ENCODE peak calls at places on chromosomes 16 and 17, in seven cellular contexts. X, L, I, U, R, J and Q are unnamed samples. For H3K36me3, the result is how much of the 10 kb centered on the place peaks cover.

GRCh38 chr16:27427538-27427937 is 25.6 kb downstream of the IL21R start:
- DNase-seq in U (no peak), X (no peak), J (no peak), I (no peak), R (no peak), L (no peak), Q (no peak)

GRCh38 chr17:53032861-53033271 is 789.9 kb upstream of the KIF2B start:
- DNase-seq in R (peak), X (peak), L (peak), J (no peak), U (no peak), I (peak), Q (no peak)

GRCh38 chr17:78173025-78173715 is 4.8 kb downstream of the SYNGR2 start:
- DNase-seq in R (no peak), I (no peak), X (no peak), U (no peak), L (no peak), J (peak), Q (no peak)

GRCh38 chr17:29292071-29292991 is 1.6 kb downstream of the NUFIP2 start:
- DNase-seq in U (peak), I (no peak), L (peak), X (no peak), J (no peak), R (peak), Q (no peak)

GRCh38 chr17:67165201-67165600 is 79.8 kb downstream of the HELZ start:
- DNase-seq in U (no peak), L (no peak), J (no peak), I (no peak), R (no peak), X (no peak), Q (no peak)

GRCh38 chr17:62818491-62818890 is 10.4 kb upstream of the MARCHF10 start:
- DNase-seq in X (no peak), R (no peak), I (no peak), L (no peak), J (no peak), U (no peak), Q (no peak)

GRCh38 chr16:21116148-21116693 is 34.4 kb downstream of the DNAH3 start:
- DNase-seq in L (no peak), U (no peak), I (peak), X (no peak), J (no peak), R (no peak), Q (no peak)

GRCh38 chr16:53743149-53743566 is 39.2 kb downstream of the FTO start:
- DNase-seq in I (peak), J (no peak), L (no peak), R (no peak), U (no peak), X (peak), Q (no peak)

GRCh38 chr16:81237282-81237681 is 1.2 kb upstream of the BCO1 start:
- DNase-seq in U (no peak), R (no peak), J (no peak), L (no peak), X (no peak), I (no peak), Q (no peak)

GRCh38 chr17:64484380-64484779 is 12.5 kb downstream of the POLG2 start:
- DNase-seq in R (no peak), I (no peak), X (no peak), J (no peak), L (no peak), U (no peak), Q (no peak)

GRCh38 chr17:12967962-12968361 is 49.9 kb downstream of the ELAC2 start:
- DNase-seq in J (no peak), I (no peak), X (no peak), U (no peak), L (no peak), R (no peak), Q (no peak)

GRCh38 chr17:266701-267656 is 85.5 kb upstream of the DOC2B start:
- DNase-seq in I (no peak), X (no peak), J (no peak), R (peak), L (peak), U (no peak), Q (no peak)

GRCh38 chr16:81437860-81438259 is 6.7 kb upstream of the CMIP start:
- DNase-seq in L (no peak), I (no peak), R (no peak), X (no peak), U (no peak), J (no peak), Q (no peak)

GRCh38 chr17:81000089-81000630 is 8.5 kb downstream of the CHMP6 start:
- DNase-seq in I (no peak), X (no peak), R (no peak), L (no peak), U (no peak), J (no peak), Q (no peak)

GRCh38 chr16:78140818-78141466 is 41.5 kb downstream of the WWOX start:
- DNase-seq in X (no peak), J (no peak), U (no peak), R (no peak), L (no peak), I (peak), Q (no peak)

GRCh38 chr16:78396673-78397072 is 297.2 kb downstream of the WWOX start:
- DNase-seq in J (no peak), X (no peak), U (no peak), I (no peak), R (no peak), L (no peak), Q (no peak)

GRCh38 chr16:75377971-75378386 is 55.3 kb downstream of the CFDP1 start:
- DNase-seq in U (no peak), R (no peak), L (no peak), I (no peak), X (no peak), J (no peak), Q (no peak)

GRCh38 chr17:14295676-14296075 is 5.2 kb upstream of the HS3ST3B1 start:
- DNase-seq in R (no peak), X (no peak), L (no peak), J (no peak), I (no peak), U (no peak), Q (no peak)

GRCh38 chr17:79776378-79777165 is 1.4 kb upstream of the CBX2 start:
- DNase-seq in X (no peak), L (no peak), R (no peak), I (peak), J (no peak), U (no peak), Q (no peak)

GRCh38 chr17:27236710-27237315 is 57.1 kb upstream of the WSB1 start:
- DNase-seq in X (peak), R (peak), I (peak), J (no peak), L (peak), U (peak), Q (peak)

GRCh38 chr16:69513180-69513966 is 52.4 kb upstream of the NFAT5 start:
- DNase-seq in L (no peak), R (no peak), X (no peak), J (no peak), U (no peak), I (no peak), Q (no peak)

GRCh38 chr17:2542456-2542855 is 30.8 kb upstream of the METTL16 start:
- DNase-seq in U (no peak), R (no peak), X (no peak), L (no peak), J (peak), I (no peak), Q (no peak)

GRCh38 chr16:4372578-4373355 is 1.1 kb downstream of the VASN start:
- DNase-seq in L (no peak), J (no peak), I (peak), U (no peak), X (no peak), R (peak), Q (no peak)

GRCh38 chr16:85615852-85616607 is 2.9 kb downstream of the GSE1 start:
- DNase-seq in L (peak), X (peak), U (peak), J (peak), R (peak), I (peak), Q (no peak)

GRCh38 chr17:36124879-36125824 is 21.5 kb downstream of the CCL4 start:
- DNase-seq in L (peak), J (no peak), R (no peak), U (peak), X (peak), I (no peak), Q (no peak)

GRCh38 chr16:56916571-56917403 is 15.2 kb upstream of the HERPUD1 start:
- DNase-seq in I (no peak), L (no peak), R (no peak), X (no peak), U (no peak), J (peak), Q (no peak)

GRCh38 chr16:9042943-9043680 is 48.3 kb upstream of the HAPSTR1 start:
- DNase-seq in L (no peak), X (no peak), R (no peak), U (no peak), I (no peak), J (no peak), Q (no peak)

GRCh38 chr16:8047711-8048110 is 542.6 kb downstream of the TMEM114 start:
- DNase-seq in I (no peak), X (no peak), J (no peak), U (no peak), L (no peak), R (no peak), Q (no peak)

GRCh38 chr17:79606487-79606886 is 4.4 kb downstream of the RBFOX3 start:
- DNase-seq in I (no peak), X (no peak), J (no peak), L (no peak), U (no peak), R (no peak), Q (no peak)

GRCh38 chr17:40123811-40124114 is 2.0 kb downstream of the MSL1 start:
- DNase-seq in L (no peak), U (no peak), I (no peak), J (no peak), R (no peak), X (no peak), Q (no peak)

GRCh38 chr17:40122466-40122943 is 734 bp downstream of the MSL1 start:
- DNase-seq in J (no peak), U (peak), L (peak), R (peak), I (no peak), X (no peak), Q (no peak)

GRCh38 chr17:40124279-40125141 is 2.7 kb downstream of the MSL1 start:
- DNase-seq in R (no peak), J (no peak), U (no peak), I (no peak), X (no peak), L (no peak), Q (no peak)

GRCh38 chr17:40121886-40122465 is at the start of gene MSL1:
- DNase-seq in I (peak), R (peak), L (peak), J (no peak), X (no peak), U (peak), Q (no peak)

DNA sequence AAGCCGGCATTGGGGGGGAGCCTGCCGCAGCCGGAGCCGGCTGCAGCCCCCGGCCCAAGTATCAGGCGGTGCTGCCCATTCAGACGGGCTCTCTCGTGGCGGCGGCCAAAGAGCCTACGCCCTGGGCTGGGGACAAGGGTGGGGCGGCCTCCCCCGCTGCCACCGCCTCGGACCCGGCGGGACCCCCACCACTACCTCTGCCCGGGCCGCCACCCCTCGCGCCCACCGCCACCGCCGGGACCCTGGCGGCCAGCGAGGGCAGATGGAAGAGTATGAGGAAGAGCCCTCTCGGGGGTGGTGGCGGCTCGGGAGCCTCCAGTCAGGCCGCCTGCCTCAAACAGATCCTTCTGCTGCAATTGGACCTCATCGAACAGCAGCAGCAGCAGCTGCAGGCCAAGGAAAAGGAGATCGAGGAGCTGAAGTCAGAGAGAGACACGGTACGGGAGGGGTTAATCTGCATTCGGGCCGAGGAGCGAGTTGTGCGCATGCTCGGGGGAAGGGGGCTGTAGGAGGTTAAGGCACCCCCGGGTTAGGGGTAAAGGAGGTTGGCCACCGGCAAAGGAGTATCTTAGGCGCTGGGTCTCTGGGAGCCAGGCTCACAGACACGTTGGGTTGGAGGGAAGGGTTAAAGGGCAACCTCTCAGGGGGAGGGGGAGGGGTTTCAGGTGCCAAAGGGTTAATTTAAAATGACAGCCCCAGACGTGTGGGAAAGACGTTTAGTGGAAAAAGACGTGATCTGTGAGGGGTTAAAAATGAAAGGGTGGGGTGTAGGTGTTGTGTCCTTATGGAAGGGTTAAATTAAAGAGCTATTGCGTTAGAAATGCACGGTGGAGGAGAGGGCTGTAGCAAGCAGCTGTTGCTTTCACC is 1.4 kb downstream of the MSL1 start:
- DNase-seq in L (peak), J (no peak), R (peak), U (peak), I (no peak), X (no peak), Q (no peak)
- TF ChIP-seq SIN3A in L (peak), J (no peak), R (no peak), U (peak), I (peak), X (no peak), Q (peak)

DNA sequence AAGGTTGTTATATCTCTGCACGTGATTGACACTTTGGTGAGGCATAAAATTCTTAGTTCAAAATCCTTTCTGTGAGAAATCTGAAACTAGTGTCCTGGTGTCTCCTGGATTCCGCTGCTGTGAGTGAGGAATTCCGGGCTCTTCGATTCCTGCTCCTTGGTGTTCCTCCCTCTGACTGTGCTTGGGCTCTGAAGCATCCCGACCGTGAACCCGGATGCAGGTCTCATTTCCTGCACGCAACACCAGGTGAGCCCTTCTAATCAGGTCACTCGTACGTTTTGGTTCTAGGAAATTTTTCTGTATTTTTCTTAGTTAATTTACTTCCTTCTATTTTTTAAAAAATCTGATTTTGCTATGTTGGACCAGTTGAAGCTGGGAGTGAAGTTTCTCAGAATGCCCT is 101.1 kb upstream of the METRNL start:
- DNase-seq in I (no peak), R (no peak), X (no peak), L (no peak), U (no peak), J (no peak), Q (no peak)
- H3K36me3 ChIP-seq in I (under half), R (under half), X (under half), L (under half), U (under half), J (under half), Q (under half)

GRCh38 chr17:38510424-38511125 is 82.3 kb downstream of the ARHGAP23 start:
- DNase-seq in U (peak), L (peak), R (peak), J (no peak), X (no peak), I (peak), Q (no peak)

GRCh38 chr17:38511126-38512108 is 83.2 kb downstream of the ARHGAP23 start:
- DNase-seq in R (no peak), J (no peak), L (no peak), X (no peak), I (no peak), U (no peak), Q (no peak)

GRCh38 chr17:38509008-38509771 is 80.9 kb downstream of the ARHGAP23 start:
- DNase-seq in X (peak), L (peak), J (no peak), R (peak), I (peak), U (peak), Q (peak)

GRCh38 chr17:38508570-38508950 is 80.3 kb downstream of the ARHGAP23 start:
- DNase-seq in R (no peak), I (no peak), U (no peak), J (no peak), L (peak), X (no peak), Q (no peak)

GRCh38 chr17:38509772-38510423 is 81.6 kb downstream of the ARHGAP23 start:
- DNase-seq in U (no peak), J (no peak), L (no peak), I (no peak), X (no peak), R (no peak), Q (no peak)
- H3K4me3 ChIP-seq in U (peak), J (no peak), L (peak), I (peak), X (no peak), R (peak), Q (peak)

DNA sequence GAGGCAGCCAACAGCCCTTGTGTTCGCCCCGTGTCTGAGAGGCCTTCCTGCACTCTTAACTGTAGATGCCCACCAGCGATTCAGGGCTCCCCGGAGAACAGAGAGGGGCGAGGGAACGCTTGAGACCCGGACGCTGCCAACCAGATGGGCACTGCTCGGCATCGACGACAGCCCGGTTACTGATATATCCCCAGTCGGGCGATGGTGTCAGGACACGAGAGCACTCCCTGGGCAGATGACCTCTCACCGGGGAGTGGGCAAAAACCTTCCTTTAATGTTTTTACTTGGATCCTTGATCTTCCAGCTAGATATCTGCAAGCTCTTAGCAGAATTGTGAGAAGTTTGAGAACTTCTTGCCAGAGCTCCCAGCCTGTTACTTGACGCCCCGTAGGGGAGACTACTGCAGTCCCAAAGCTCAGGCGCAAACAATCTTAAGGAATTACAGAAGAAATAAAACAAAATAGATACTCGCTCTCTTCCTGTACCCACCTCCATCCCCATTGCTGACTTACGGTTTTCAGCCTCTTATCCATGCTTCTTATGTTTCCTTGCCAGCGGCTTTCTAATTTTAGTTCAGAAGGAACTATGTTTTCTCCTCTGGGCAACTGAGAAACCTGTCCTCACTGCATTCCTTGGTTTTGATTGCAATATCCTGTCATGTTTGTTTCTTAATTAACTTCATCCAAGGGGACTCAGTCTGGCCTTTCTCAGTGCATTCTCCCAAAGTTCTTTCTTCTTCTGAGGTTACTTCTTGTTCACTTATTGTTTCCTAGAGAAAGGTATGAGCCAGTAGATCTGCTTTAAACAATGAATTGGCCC is 845 bp downstream of the SP2 start:
- DNase-seq in R (no peak), J (no peak), I (no peak), L (no peak), X (no peak), U (no peak), Q (no peak)
- TF ChIP-seq SIN3A in R (no peak), J (no peak), I (no peak), L (no peak), X (peak), U (no peak), Q (no peak)

GRCh38 chr17:58004060-58004459 is 3.0 kb downstream of the SRSF1 start:
- DNase-seq in L (no peak), I (no peak), X (no peak), J (no peak), R (no peak), U (no peak), Q (no peak)

GRCh38 chr17:58001461-58002124 is 5.5 kb downstream of the SRSF1 start:
- DNase-seq in U (no peak), J (no peak), L (no peak), R (no peak), I (no peak), X (no peak), Q (no peak)

GRCh38 chr17:58002154-58002553 is 4.9 kb downstream of the SRSF1 start:
- DNase-seq in R (no peak), L (no peak), X (no peak), I (no peak), J (no peak), U (no peak), Q (no peak)

GRCh38 chr17:58002558-58002957 is 4.5 kb downstream of the SRSF1 start:
- DNase-seq in I (no peak), R (no peak), X (no peak), U (no peak), L (no peak), J (no peak), Q (no peak)

DNA sequence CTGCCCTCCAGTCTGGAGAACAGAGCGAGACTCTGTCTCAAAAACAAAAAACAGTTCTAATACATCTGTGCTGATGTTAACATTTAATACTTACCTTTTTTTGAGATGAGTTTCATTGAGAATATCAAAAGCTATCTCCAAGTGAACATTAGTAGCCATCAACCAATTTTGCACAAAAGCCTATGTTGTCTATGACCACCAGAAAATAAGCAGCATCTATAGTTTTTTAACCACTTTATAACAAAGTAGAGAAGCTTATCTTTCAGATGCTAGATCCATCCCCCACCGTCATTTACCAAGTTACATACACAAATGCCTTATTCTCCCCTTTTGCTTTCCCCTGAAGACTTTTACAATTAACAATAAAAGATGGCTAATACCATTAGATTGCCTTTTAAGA is 4.1 kb downstream of the SRSF1 start:
- DNase-seq in J (no peak), L (no peak), X (no peak), I (no peak), U (no peak), R (no peak), Q (no peak)
- H3K36me3 ChIP-seq in J (under half), L (under half), X (half or more), I (under half), U (half or more), R (half or more), Q (half or more)

GRCh38 chr16:11632455-11632921 is 35.8 kb upstream of the SNN start:
- DNase-seq in I (peak), R (no peak), U (no peak), L (no peak), J (no peak), X (no peak), Q (no peak)
- H3K4me3 ChIP-seq in I (peak), R (no peak), U (no peak), L (no peak), J (no peak), X (no peak), Q (no peak)